ENCODE peak calls at places on chromosomes 11 and 22, in four cellular contexts. Z is naive thymus-derived CD4-positive, alpha-beta T cell; A is adrenal gland; M is WERI-Rb-1. X is an unnamed sample. For H3K36me3, the result is how much of the 10 kb centered on the place peaks cover.

GRCh38 chr22:38755911-38756532 is at the start of gene SUN2:
- DNase-seq in A (peak), Z (peak), M (peak), X (peak)

GRCh38 chr11:85947431-85948272 is 92.5 kb downstream of the CCDC83 start:
- DNase-seq in Z (no peak), A (peak), M (no peak), X (peak)

GRCh38 chr11:72238492-72239295 is 5.3 kb downstream of the PHOX2A start:
- DNase-seq in A (peak), Z (no peak), M (no peak), X (no peak)

GRCh38 chr11:35554491-35555237 is 29.2 kb upstream of the PAMR1 start:
- DNase-seq in Z (no peak), A (no peak), M (no peak), X (peak)

GRCh38 chr11:10602945-10603344 is 34.5 kb upstream of the LYVE1 start:
- DNase-seq in M (no peak), Z (no peak), A (no peak), X (no peak)

GRCh38 chr11:72812604-72812967 is 1.6 kb upstream of the ATG16L2 start:
- DNase-seq in Z (no peak), M (no peak), A (no peak), X (no peak)

GRCh38 chr11:59669611-59670009 is 773 bp upstream of the PATL1 start:
- DNase-seq in M (no peak), Z (no peak), A (peak), X (peak)

GRCh38 chr11:26522912-26523610 is 49.0 kb downstream of the MUC15 start:
- DNase-seq in A (no peak), M (peak), Z (no peak), X (peak)

GRCh38 chr22:19565382-19565902 is 41.2 kb upstream of the CLDN5 start:
- DNase-seq in Z (no peak), M (no peak), A (no peak), X (no peak)

GRCh38 chr22:18103527-18104269 is 6.9 kb upstream of the TUBA8 start:
- DNase-seq in M (no peak), Z (no peak), A (no peak), X (no peak)

GRCh38 chr11:29669336-29669735 is 347.5 kb downstream of the KCNA4 start:
- DNase-seq in M (no peak), A (no peak), Z (no peak), X (no peak)

GRCh38 chr11:74822187-74822586 is 73.5 kb downstream of the RNF169 start:
- DNase-seq in A (no peak), M (no peak), Z (no peak), X (no peak)

GRCh38 chr11:45141631-45142030 is 4.8 kb upstream of the PRDM11 start:
- DNase-seq in Z (no peak), A (no peak), M (no peak), X (no peak)

GRCh38 chr11:6757373-6757967 is 14.3 kb downstream of the OR2AG2 start:
- DNase-seq in M (peak), A (peak), Z (peak), X (peak)

GRCh38 chr11:78834886-78835285 is 260.2 kb upstream of the NARS2 start:
- DNase-seq in A (no peak), M (no peak), Z (no peak), X (no peak)

GRCh38 chr11:79762271-79762935 is 321.6 kb upstream of the TENM4 start:
- DNase-seq in Z (no peak), M (no peak), A (no peak), X (peak)

GRCh38 chr11:10606536-10607208 is 38.2 kb upstream of the LYVE1 start:
- DNase-seq in M (no peak), A (no peak), Z (no peak), X (no peak)

GRCh38 chr11:47391077-47391583 is 12.8 kb upstream of the SPI1 start:
- DNase-seq in M (no peak), Z (no peak), A (no peak), X (no peak)

GRCh38 chr11:122197055-122197987 is 81.3 kb upstream of the BLID start:
- DNase-seq in M (no peak), A (peak), Z (no peak), X (peak)

GRCh38 chr11:13366266-13367026 is 88.9 kb downstream of the BMAL1 start:
- DNase-seq in M (no peak), A (no peak), Z (no peak), X (no peak)

GRCh38 chr22:37735054-37735453 is 38.2 kb downstream of the TRIOBP start:
- DNase-seq in Z (no peak), M (peak), A (peak), X (peak)

GRCh38 chr11:132904091-132904490 is 628.2 kb downstream of the OPCML start:
- DNase-seq in Z (no peak), A (no peak), M (no peak), X (no peak)

GRCh38 chr22:40193429-40194421 is 16.0 kb downstream of the TNRC6B start:
- DNase-seq in M (no peak), Z (no peak), A (no peak), X (peak)

GRCh38 chr11:70243912-70244652 is 26.4 kb upstream of the PPFIA1 start:
- DNase-seq in Z (no peak), A (no peak), M (no peak), X (no peak)

GRCh38 chr11:34183840-34184358 is 78.5 kb downstream of the NAT10 start:
- DNase-seq in Z (no peak), A (no peak), M (no peak), X (no peak)

GRCh38 chr11:31687256-31687655 is 123.9 kb downstream of the PAX6 start:
- DNase-seq in A (no peak), M (no peak), Z (no peak), X (no peak)

GRCh38 chr11:120178441-120179070 is 32.3 kb upstream of the OAF start:
- DNase-seq in A (no peak), M (no peak), Z (no peak), X (no peak)

GRCh38 chr11:76609736-76610370 is 60.7 kb downstream of the LRRC32 start:
- DNase-seq in M (no peak), Z (no peak), A (no peak), X (no peak)

GRCh38 chr11:63869686-63870085 is 30.8 kb downstream of the MARK2 start:
- DNase-seq in M (no peak), A (no peak), Z (peak), X (no peak)

GRCh38 chr11:78377625-78378418 is 39.8 kb downstream of the GAB2 start:
- DNase-seq in A (no peak), Z (no peak), M (no peak), X (no peak)

GRCh38 chr11:61505640-61506155 is 2.9 kb upstream of the LRRC10B start:
- DNase-seq in Z (no peak), A (no peak), M (no peak), X (no peak)

GRCh38 chr11:42034821-42035220 is 575.4 kb upstream of the LRRC4C start:
- DNase-seq in A (no peak), M (no peak), Z (no peak), X (no peak)

GRCh38 chr11:128492903-128493569 is 94.3 kb downstream of the ETS1 start:
- DNase-seq in A (no peak), M (no peak), Z (no peak), X (no peak)

GRCh38 chr11:128493570-128493965 is 93.8 kb downstream of the ETS1 start:
- DNase-seq in A (no peak), M (no peak), Z (no peak), X (no peak)

GRCh38 chr11:128491195-128491936 is 96.0 kb downstream of the ETS1 start:
- DNase-seq in A (no peak), M (no peak), Z (no peak), X (no peak)

GRCh38 chr11:128494418-128495332 is 92.7 kb downstream of the ETS1 start:
- DNase-seq in M (no peak), A (no peak), Z (peak), X (no peak)

GRCh38 chr11:128492461-128492860 is 94.9 kb downstream of the ETS1 start:
- DNase-seq in A (no peak), Z (no peak), M (no peak), X (peak)
- H3K36me3 ChIP-seq in A (under half), Z (under half), M (under half), X (under half)

GRCh38 chr11:130223291-130223971 is 63.8 kb downstream of the ST14 start:
- DNase-seq in M (no peak), A (peak), Z (no peak), X (peak)
- H3K36me3 ChIP-seq in M (under half), A (under half), Z (under half), X (under half)

GRCh38 chr22:23836692-23837495 is 1.9 kb downstream of the DERL3 start:
- DNase-seq in Z (no peak), A (no peak), M (no peak), X (no peak)

GRCh38 chr22:23834406-23834805 is 4.4 kb downstream of the DERL3 start:
- DNase-seq in Z (no peak), A (no peak), M (no peak), X (no peak)

GRCh38 chr22:23834830-23835772 is 3.7 kb downstream of the DERL3 start:
- DNase-seq in M (peak), A (no peak), Z (no peak), X (no peak)

GRCh38 chr22:23836281-23836680 is 2.5 kb downstream of the DERL3 start:
- DNase-seq in M (no peak), Z (no peak), A (no peak), X (no peak)

DNA sequence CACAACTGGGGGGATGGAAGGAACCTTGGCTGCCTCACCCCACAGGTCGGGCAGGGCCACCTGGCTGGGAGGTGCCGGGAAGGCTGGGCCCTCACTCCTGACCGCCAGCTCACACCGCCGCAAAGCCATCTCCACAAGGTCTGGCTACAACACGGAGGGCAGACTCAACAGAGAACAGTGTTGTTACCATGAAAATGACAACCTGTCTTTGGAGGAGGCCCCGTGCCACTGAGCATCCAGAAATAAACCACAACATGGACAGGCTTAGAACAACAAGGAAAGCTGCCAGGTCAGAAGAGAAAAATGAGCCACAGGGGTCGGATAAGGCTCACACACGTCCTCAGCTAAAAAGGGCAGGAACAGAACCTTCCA is 3.0 kb downstream of the DERL3 start:
- DNase-seq in A (no peak), Z (no peak), M (no peak), X (no peak)
- H3K36me3 ChIP-seq in A (under half), Z (under half), M (half or more), X (under half)

DNA sequence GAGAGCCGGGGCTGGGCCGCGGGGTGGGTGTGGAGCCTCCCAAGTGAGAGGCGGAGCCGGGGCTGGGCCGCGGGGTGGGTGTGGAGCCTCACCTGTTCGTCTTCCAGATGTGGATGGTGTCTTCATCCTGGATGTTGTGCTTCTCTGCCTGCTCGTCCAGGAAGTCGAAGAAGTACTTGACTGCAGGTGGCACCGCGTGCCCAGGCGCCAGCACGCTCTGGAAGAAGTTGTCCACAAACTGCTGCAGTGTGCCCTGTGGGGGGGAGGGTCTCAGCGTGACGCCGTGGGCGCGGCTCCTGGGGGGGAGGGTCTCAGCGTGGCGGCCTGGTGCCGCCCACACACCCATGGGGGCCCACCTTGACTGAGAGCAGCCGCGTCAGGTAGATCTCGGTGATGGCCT is 7.6 kb upstream of the MAPK11 start:
- DNase-seq in A (no peak), Z (no peak), M (no peak), X (no peak)
- H3K36me3 ChIP-seq in A (half or more), Z (under half), M (half or more), X (under half)

GRCh38 chr22:25692965-25693565 is 48.9 kb upstream of the MYO18B start:
- DNase-seq in A (no peak), M (no peak), Z (no peak), X (no peak)
- H3K36me3 ChIP-seq in A (under half), M (under half), Z (under half), X (under half)

GRCh38 chr11:18703001-18703763 is 4.6 kb downstream of the TMEM86A start:
- DNase-seq in A (no peak), M (peak), Z (no peak), X (no peak)

GRCh38 chr11:18700872-18701271 is 2.3 kb downstream of the TMEM86A start:
- DNase-seq in A (no peak), Z (no peak), M (no peak), X (no peak)

GRCh38 chr11:18699848-18700261 is 1.3 kb downstream of the TMEM86A start:
- DNase-seq in A (no peak), M (peak), Z (no peak), X (peak)

GRCh38 chr11:18700375-18700774 is 1.8 kb downstream of the TMEM86A start:
- DNase-seq in A (no peak), M (no peak), Z (no peak), X (peak)

DNA sequence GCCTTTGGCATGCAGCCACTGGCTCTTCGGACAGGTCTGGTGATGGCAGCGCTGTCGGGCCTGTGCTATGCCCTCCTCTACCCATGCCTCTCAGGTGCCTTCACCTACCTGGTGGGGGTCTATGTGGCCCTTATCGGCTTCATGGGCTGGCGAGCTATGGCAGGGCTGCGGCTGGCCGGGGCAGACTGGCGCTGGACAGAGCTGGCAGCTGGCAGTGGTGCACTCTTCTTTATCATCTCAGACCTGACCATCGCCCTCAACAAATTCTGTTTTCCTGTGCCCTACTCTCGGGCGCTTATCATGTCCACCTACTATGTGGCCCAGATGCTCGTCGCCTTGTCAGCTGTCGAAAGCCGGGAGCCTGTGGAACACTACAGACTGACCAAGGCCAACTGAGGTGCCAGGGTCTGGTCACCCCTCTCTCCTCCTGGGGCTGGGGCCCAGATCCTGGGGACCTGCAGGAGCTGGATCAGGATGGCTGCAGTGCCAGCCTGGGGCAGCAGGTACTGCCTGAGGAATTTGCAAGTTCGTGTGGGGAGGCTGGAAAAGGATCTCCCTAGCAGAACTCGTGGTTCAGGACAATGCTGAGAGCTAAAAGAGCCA is 3.1 kb downstream of the TMEM86A start:
- DNase-seq in A (no peak), M (no peak), Z (no peak), X (no peak)
- H3K36me3 ChIP-seq in A (under half), M (under half), Z (under half), X (under half)

DNA sequence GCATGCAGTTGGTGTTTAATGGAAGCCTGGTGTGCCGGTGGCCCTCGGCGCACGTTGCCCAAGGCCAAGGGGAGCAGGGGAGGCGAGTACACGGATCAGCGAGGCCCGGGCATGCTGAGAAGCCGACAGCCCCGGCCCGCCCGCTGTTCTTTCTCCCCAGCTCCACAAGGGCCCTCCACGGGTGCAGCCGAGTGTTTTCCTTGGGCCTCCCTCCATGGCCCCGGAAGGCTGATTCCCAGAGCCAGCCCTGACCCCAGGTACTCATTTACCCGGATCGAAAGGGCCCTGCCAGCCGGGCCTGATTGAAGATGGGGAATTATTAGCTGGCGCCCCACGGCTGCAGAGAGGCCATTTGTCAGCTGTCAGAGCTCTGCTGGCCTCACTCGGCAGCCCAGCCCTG is 53.1 kb downstream of the WNT7B start:
- DNase-seq in A (no peak), M (no peak), Z (no peak), X (no peak)
- H3K36me3 ChIP-seq in A (under half), M (under half), Z (under half), X (under half)

GRCh38 chr22:35148381-35148780 is 82.4 kb downstream of the ISX start:
- DNase-seq in M (peak), A (no peak), Z (no peak), X (no peak)

GRCh38 chr22:35154937-35155387 is 89.0 kb downstream of the ISX start:
- DNase-seq in Z (no peak), M (peak), A (peak), X (peak)

GRCh38 chr22:35152316-35152715 is 86.4 kb downstream of the ISX start:
- DNase-seq in Z (no peak), A (no peak), M (no peak), X (no peak)

GRCh38 chr22:35149149-35149548 is 83.2 kb downstream of the ISX start:
- DNase-seq in M (peak), A (no peak), Z (no peak), X (no peak)

GRCh38 chr22:35150163-35151107 is 84.5 kb downstream of the ISX start:
- DNase-seq in A (peak), Z (peak), M (peak), X (peak)
- H3K36me3 ChIP-seq in A (under half), Z (under half), M (under half), X (under half)

X was measured in cardiac muscle cell.